ENCODE peak calls at places on chromosomes 2 and 18, in nine cellular contexts. One of them, this sample, is unnamed. For H3K36me3, the result is how much of the 10 kb centered on the place peaks cover.

GRCh38 chr2:226873826-226874225 is 38.0 kb downstream of the RHBDD1 start:
- DNase-seq in gastrocnemius medialis: no peak
- DNase-seq in aorta: no peak
- DNase-seq in spleen: no peak
- DNase-seq in MM.1S: no peak
- DNase-seq in GM23338: no peak
- DNase-seq in thoracic aorta: no peak
- DNase-seq in psoas muscle: no peak
- DNase-seq in left ventricle myocardium inferior: no peak
- DNase-seq in this sample: no peak

GRCh38 chr2:162318280-162319222 is at the start of gene IFIH1:
- DNase-seq in aorta: peak
- DNase-seq in gastrocnemius medialis: peak
- DNase-seq in left ventricle myocardium inferior: peak
- DNase-seq in spleen: peak
- DNase-seq in MM.1S: peak
- DNase-seq in GM23338: peak
- DNase-seq in psoas muscle: peak
- DNase-seq in thoracic aorta: peak
- DNase-seq in this sample: no peak

GRCh38 chr2:10297950-10298349 is 4.8 kb upstream of the HPCAL1 start:
- DNase-seq in GM23338: no peak
- DNase-seq in gastrocnemius medialis: peak
- DNase-seq in left ventricle myocardium inferior: no peak
- DNase-seq in thoracic aorta: no peak
- DNase-seq in psoas muscle: peak
- DNase-seq in spleen: no peak
- DNase-seq in MM.1S: no peak
- DNase-seq in aorta: peak
- DNase-seq in this sample: no peak

GRCh38 chr2:73716518-73717250 is 20.5 kb downstream of the TPRKB start:
- DNase-seq in spleen: no peak
- DNase-seq in gastrocnemius medialis: no peak
- DNase-seq in left ventricle myocardium inferior: no peak
- DNase-seq in thoracic aorta: no peak
- DNase-seq in MM.1S: no peak
- DNase-seq in psoas muscle: no peak
- DNase-seq in GM23338: no peak
- DNase-seq in aorta: no peak
- DNase-seq in this sample: no peak

GRCh38 chr18:7370812-7371211 is 139.9 kb downstream of the LRRC30 start:
- DNase-seq in GM23338: no peak
- DNase-seq in gastrocnemius medialis: peak
- DNase-seq in psoas muscle: peak
- DNase-seq in MM.1S: no peak
- DNase-seq in thoracic aorta: no peak
- DNase-seq in spleen: peak
- DNase-seq in left ventricle myocardium inferior: peak
- DNase-seq in aorta: peak
- DNase-seq in this sample: no peak

GRCh38 chr2:189685540-189686229 is 11.2 kb downstream of the ANKAR start:
- DNase-seq in thoracic aorta: no peak
- DNase-seq in GM23338: peak
- DNase-seq in spleen: no peak
- DNase-seq in gastrocnemius medialis: no peak
- DNase-seq in MM.1S: peak
- DNase-seq in psoas muscle: no peak
- DNase-seq in left ventricle myocardium inferior: peak
- DNase-seq in aorta: no peak
- DNase-seq in this sample: no peak

GRCh38 chr18:33532978-33533377 is 45.0 kb upstream of the ASXL3 start:
- DNase-seq in GM23338: no peak
- DNase-seq in left ventricle myocardium inferior: no peak
- DNase-seq in gastrocnemius medialis: no peak
- DNase-seq in spleen: no peak
- DNase-seq in thoracic aorta: no peak
- DNase-seq in psoas muscle: no peak
- DNase-seq in MM.1S: no peak
- DNase-seq in aorta: no peak
- DNase-seq in this sample: no peak

GRCh38 chr2:202035941-202036372 is 2.3 kb downstream of the FZD7 start:
- DNase-seq in aorta: no peak
- DNase-seq in psoas muscle: peak
- DNase-seq in spleen: peak
- DNase-seq in MM.1S: no peak
- DNase-seq in gastrocnemius medialis: peak
- DNase-seq in GM23338: no peak
- DNase-seq in left ventricle myocardium inferior: no peak
- DNase-seq in thoracic aorta: no peak
- DNase-seq in this sample: no peak

GRCh38 chr2:240685771-240686371 is 3.2 kb upstream of the AQP12B start:
- DNase-seq in thoracic aorta: no peak
- DNase-seq in aorta: no peak
- DNase-seq in psoas muscle: no peak
- DNase-seq in MM.1S: no peak
- DNase-seq in left ventricle myocardium inferior: no peak
- DNase-seq in GM23338: peak
- DNase-seq in gastrocnemius medialis: no peak
- DNase-seq in spleen: no peak
- DNase-seq in this sample: no peak

GRCh38 chr2:47078541-47079482 is 76.3 kb downstream of the STPG4 start:
- DNase-seq in left ventricle myocardium inferior: no peak
- DNase-seq in spleen: peak
- DNase-seq in gastrocnemius medialis: no peak
- DNase-seq in GM23338: no peak
- DNase-seq in thoracic aorta: no peak
- DNase-seq in psoas muscle: no peak
- DNase-seq in MM.1S: no peak
- DNase-seq in aorta: peak
- DNase-seq in this sample: no peak

DNA sequence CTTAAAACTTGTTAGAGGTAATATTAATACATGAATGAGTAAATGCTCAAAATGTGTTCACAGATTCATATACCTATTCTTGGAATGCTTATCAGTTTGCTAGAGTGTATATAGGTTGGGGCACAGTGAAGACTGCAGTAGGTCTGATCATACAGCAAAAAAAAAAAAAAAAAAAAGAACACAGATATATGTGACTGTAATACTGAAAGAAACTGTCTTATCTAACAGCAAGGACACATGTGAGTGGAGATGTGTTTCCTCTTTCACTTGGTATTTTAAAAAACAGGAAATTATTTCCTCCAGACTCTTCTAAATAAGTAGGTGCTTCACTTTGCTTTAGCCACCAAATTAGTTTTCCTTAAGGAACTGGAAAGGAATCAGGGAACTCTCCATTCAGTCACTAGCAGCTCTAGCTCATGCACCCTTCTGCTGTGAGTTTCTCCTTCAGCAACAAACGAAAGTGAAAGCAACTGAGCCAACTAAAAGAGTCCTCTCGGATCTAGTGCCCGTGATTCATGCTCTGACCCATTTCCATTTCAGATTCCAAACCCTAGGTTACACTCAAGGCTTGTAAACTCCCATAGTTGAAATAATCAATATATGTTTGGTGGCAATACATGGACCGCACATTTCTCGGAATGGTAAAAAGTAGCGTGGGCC is 98.5 kb downstream of the DSEL start:
- DNase-seq in thoracic aorta: no peak
- DNase-seq in aorta: no peak
- DNase-seq in spleen: no peak
- DNase-seq in MM.1S: peak
- DNase-seq in GM23338: no peak
- DNase-seq in left ventricle myocardium inferior: no peak
- DNase-seq in gastrocnemius medialis: no peak
- DNase-seq in psoas muscle: no peak
- DNase-seq in this sample: no peak
- H3K4me3 ChIP-seq in thoracic aorta: peak
- H3K4me3 ChIP-seq in aorta: peak
- H3K4me3 ChIP-seq in spleen: peak
- H3K4me3 ChIP-seq in MM.1S: peak
- H3K4me3 ChIP-seq in GM23338: no peak
- H3K4me3 ChIP-seq in left ventricle myocardium inferior: peak
- H3K4me3 ChIP-seq in gastrocnemius medialis: no peak
- H3K4me3 ChIP-seq in psoas muscle: no peak
- H3K4me3 ChIP-seq in this sample: no peak

GRCh38 chr18:63445067-63445466 is 22.8 kb upstream of the VPS4B start:
- DNase-seq in aorta: no peak
- DNase-seq in spleen: no peak
- DNase-seq in MM.1S: no peak
- DNase-seq in psoas muscle: no peak
- DNase-seq in left ventricle myocardium inferior: no peak
- DNase-seq in gastrocnemius medialis: no peak
- DNase-seq in GM23338: no peak
- DNase-seq in thoracic aorta: no peak
- DNase-seq in this sample: no peak

GRCh38 chr18:63443820-63444219 is 21.5 kb upstream of the VPS4B start:
- DNase-seq in gastrocnemius medialis: no peak
- DNase-seq in left ventricle myocardium inferior: no peak
- DNase-seq in spleen: no peak
- DNase-seq in psoas muscle: no peak
- DNase-seq in GM23338: no peak
- DNase-seq in aorta: no peak
- DNase-seq in thoracic aorta: no peak
- DNase-seq in MM.1S: no peak
- DNase-seq in this sample: no peak

GRCh38 chr18:63444567-63444966 is 22.3 kb upstream of the VPS4B start:
- DNase-seq in gastrocnemius medialis: peak
- DNase-seq in MM.1S: no peak
- DNase-seq in aorta: no peak
- DNase-seq in left ventricle myocardium inferior: no peak
- DNase-seq in thoracic aorta: no peak
- DNase-seq in spleen: no peak
- DNase-seq in psoas muscle: no peak
- DNase-seq in GM23338: no peak
- DNase-seq in this sample: no peak

GRCh38 chr18:63446266-63446665 is 24.0 kb upstream of the VPS4B start:
- DNase-seq in GM23338: no peak
- DNase-seq in MM.1S: no peak
- DNase-seq in left ventricle myocardium inferior: no peak
- DNase-seq in aorta: no peak
- DNase-seq in psoas muscle: no peak
- DNase-seq in thoracic aorta: no peak
- DNase-seq in gastrocnemius medialis: no peak
- DNase-seq in spleen: no peak
- DNase-seq in this sample: no peak

DNA sequence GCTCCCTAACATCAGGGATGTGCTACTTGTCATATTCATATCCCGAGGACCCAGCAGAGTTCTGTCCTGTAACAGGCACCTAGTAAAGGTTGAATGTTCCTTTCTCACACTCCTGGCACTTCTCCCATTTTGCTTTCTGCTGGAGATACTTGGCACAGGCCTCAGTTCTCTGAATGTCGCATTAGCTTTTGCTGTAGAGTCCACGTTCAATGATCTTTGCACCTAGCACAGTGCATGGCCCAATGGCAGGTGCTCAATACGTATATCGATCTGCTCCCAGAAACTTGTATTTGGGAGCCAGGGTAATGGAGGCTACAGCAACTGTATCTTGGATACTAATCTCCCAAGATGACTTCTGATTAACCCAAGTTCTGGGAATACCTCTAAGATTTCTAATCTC is 24.8 kb upstream of the VPS4B start:
- DNase-seq in psoas muscle: no peak
- DNase-seq in GM23338: no peak
- DNase-seq in gastrocnemius medialis: no peak
- DNase-seq in left ventricle myocardium inferior: no peak
- DNase-seq in MM.1S: no peak
- DNase-seq in aorta: no peak
- DNase-seq in thoracic aorta: no peak
- DNase-seq in spleen: no peak
- DNase-seq in this sample: no peak
- H3K27ac ChIP-seq in psoas muscle: no peak
- H3K27ac ChIP-seq in GM23338: no peak
- H3K27ac ChIP-seq in gastrocnemius medialis: no peak
- H3K27ac ChIP-seq in left ventricle myocardium inferior: no peak
- H3K27ac ChIP-seq in MM.1S: no peak
- H3K27ac ChIP-seq in aorta: no peak
- H3K27ac ChIP-seq in thoracic aorta: no peak
- H3K27ac ChIP-seq in spleen: no peak
- H3K27ac ChIP-seq in this sample: no peak

DNA sequence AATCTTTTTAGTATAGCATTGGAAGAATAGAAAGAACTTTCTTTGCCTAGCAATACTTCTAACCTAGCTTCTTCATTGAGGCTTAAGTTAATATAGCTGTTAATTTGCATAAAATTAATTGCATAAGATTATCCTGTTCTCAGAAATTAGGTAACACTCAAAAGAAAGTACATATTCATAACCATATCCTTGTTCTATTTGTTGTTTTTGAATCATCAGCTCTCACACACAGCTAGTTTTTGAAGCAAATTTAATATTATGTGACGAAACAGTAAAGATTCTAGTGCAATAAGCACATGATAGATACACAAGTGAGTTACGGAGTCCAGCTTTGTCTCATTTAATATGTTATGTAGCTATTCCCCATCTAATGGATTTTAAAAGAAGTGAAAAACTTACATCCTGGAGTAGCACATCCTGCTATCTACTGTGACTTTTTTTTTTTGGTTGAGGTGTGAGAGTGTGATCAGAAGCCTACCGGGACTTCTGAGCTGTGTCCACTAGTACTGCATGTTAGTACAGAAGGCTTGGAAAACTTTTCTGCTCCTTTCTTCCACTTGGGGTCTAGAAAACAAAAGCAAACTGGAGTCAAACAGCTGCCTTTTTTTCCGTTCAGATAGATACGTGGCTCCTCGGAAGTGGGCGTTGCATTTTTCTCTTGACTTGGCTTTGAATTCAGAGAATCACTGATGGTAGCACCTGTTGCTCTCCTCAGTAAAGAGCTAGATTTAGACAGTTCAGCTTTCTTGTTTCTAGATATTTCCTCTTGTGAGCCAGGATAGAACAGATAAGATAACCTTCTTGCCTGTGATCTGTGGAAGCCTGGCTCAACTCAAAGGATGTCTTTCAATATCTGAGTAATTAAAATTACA is 27.2 kb downstream of the KDM3A start:
- DNase-seq in left ventricle myocardium inferior: no peak
- DNase-seq in MM.1S: no peak
- DNase-seq in thoracic aorta: no peak
- DNase-seq in spleen: no peak
- DNase-seq in aorta: no peak
- DNase-seq in gastrocnemius medialis: no peak
- DNase-seq in psoas muscle: no peak
- DNase-seq in GM23338: no peak
- DNase-seq in this sample: no peak
- H3K36me3 ChIP-seq in left ventricle myocardium inferior: half or more
- H3K36me3 ChIP-seq in MM.1S: under half
- H3K36me3 ChIP-seq in thoracic aorta: under half
- H3K36me3 ChIP-seq in spleen: under half
- H3K36me3 ChIP-seq in aorta: under half
- H3K36me3 ChIP-seq in gastrocnemius medialis: under half
- H3K36me3 ChIP-seq in psoas muscle: half or more
- H3K36me3 ChIP-seq in GM23338: under half
- H3K36me3 ChIP-seq in this sample: under half

DNA sequence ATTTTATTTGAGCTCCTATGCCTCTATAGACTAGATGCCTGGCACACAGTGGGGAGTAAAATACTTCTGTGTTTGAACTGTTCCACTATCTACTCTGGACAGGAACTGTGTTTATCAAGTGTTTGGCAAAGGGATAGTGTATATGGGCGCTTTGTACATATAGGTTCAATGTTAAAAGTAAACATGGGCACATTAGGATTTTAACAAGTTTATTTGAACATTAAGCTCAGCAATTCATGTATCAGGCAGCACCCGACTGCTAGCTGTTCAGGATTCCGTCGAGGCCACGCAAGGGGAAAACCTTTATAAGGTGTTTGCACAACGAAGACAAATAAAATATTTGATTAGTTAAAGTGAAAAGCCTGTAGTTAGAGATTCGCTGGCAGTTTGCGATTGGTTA is 43.4 kb upstream of the ROCK2 start:
- DNase-seq in spleen: no peak
- DNase-seq in gastrocnemius medialis: no peak
- DNase-seq in left ventricle myocardium inferior: no peak
- DNase-seq in aorta: no peak
- DNase-seq in GM23338: no peak
- DNase-seq in psoas muscle: no peak
- DNase-seq in thoracic aorta: no peak
- DNase-seq in MM.1S: no peak
- DNase-seq in this sample: no peak
- H3K4me3 ChIP-seq in spleen: no peak
- H3K4me3 ChIP-seq in gastrocnemius medialis: no peak
- H3K4me3 ChIP-seq in left ventricle myocardium inferior: no peak
- H3K4me3 ChIP-seq in aorta: no peak
- H3K4me3 ChIP-seq in GM23338: no peak
- H3K4me3 ChIP-seq in psoas muscle: no peak
- H3K4me3 ChIP-seq in thoracic aorta: no peak
- H3K4me3 ChIP-seq in MM.1S: no peak
- H3K4me3 ChIP-seq in this sample: no peak